ENCODE peak calls at places on chromosomes 7 and 10, in six cellular contexts. M is tibial nerve, S is left lung, H is heart right ventricle, Y is body of pancreas, N is H9. T is an unnamed sample. For H3K9me3, the result is how much of the 10 kb centered on the place peaks cover.

GRCh38 chr10:84344560-84344959 is 16.2 kb downstream of the CCSER2 start:
- DNase-seq in S (no peak), Y (no peak), H (no peak), M (no peak), N (no peak), T (no peak)

GRCh38 chr10:104041891-104042535 is 43.7 kb downstream of the COL17A1 start:
- DNase-seq in H (no peak), S (no peak), N (peak), M (no peak), Y (no peak), T (no peak)

GRCh38 chr7:42197391-42197790 is 39.6 kb downstream of the GLI3 start:
- DNase-seq in M (no peak), S (no peak), Y (no peak), N (no peak), H (no peak), T (no peak)

GRCh38 chr10:132959296-132959961 is 17.1 kb upstream of the CFAP46 start:
- DNase-seq in H (no peak), S (peak), Y (no peak), N (peak), M (no peak), T (no peak)

GRCh38 chr10:14146005-14146404 is 184.7 kb downstream of the FRMD4A start:
- DNase-seq in Y (no peak), H (no peak), N (no peak), S (no peak), M (no peak), T (no peak)

GRCh38 chr7:114979388-114979787 is 57.5 kb downstream of the MDFIC start:
- DNase-seq in N (no peak), Y (peak), S (peak), M (no peak), H (peak), T (no peak)

GRCh38 chr7:14606101-14606500 is 296.4 kb downstream of the DGKB start:
- DNase-seq in H (no peak), S (no peak), Y (no peak), M (no peak), N (no peak), T (no peak)

GRCh38 chr10:16232441-16232840 is 204.4 kb upstream of the PTER start:
- DNase-seq in N (no peak), M (no peak), S (no peak), H (no peak), Y (no peak), T (no peak)

GRCh38 chr7:16644987-16645592 is 464 bp downstream of the ANKMY2 start:
- DNase-seq in N (no peak), M (peak), H (peak), S (peak), Y (peak), T (peak)

GRCh38 chr10:50332108-50332846 is 81.0 kb upstream of the ASAH2 start:
- DNase-seq in H (no peak), S (no peak), Y (no peak), N (no peak), M (no peak), T (no peak)

GRCh38 chr7:134783294-134784069 is 4.0 kb downstream of the CALD1 start:
- DNase-seq in M (no peak), H (no peak), N (no peak), S (no peak), Y (no peak), T (no peak)

GRCh38 chr10:49749144-49749543 is 13.0 kb downstream of the OGDHL start:
- DNase-seq in N (no peak), M (no peak), H (no peak), S (no peak), Y (no peak), T (no peak)

GRCh38 chr7:99499356-99499712 is 747 bp downstream of the ZNF394 start:
- DNase-seq in M (no peak), N (no peak), S (no peak), H (no peak), Y (no peak), T (no peak)

GRCh38 chr7:43481905-43482678 is 100.8 kb upstream of the STK17A start:
- DNase-seq in N (no peak), Y (no peak), S (no peak), M (no peak), H (no peak), T (no peak)

GRCh38 chr7:131424219-131424822 is 96.6 kb downstream of the MKLN1 start:
- DNase-seq in H (no peak), S (no peak), Y (no peak), N (no peak), M (no peak), T (no peak)

GRCh38 chr7:139660317-139661042 is 117.3 kb downstream of the HIPK2 start:
- DNase-seq in N (no peak), S (no peak), H (no peak), M (no peak), Y (peak), T (no peak)

GRCh38 chr7:115976651-115977050 is 53.9 kb downstream of the TFEC start:
- DNase-seq in N (no peak), Y (no peak), M (no peak), H (no peak), S (no peak), T (no peak)

GRCh38 chr10:117740088-117740487 is 197.5 kb downstream of the EMX2 start:
- DNase-seq in Y (no peak), M (no peak), S (no peak), N (no peak), H (no peak), T (no peak)

GRCh38 chr7:43791-44540 is 148.4 kb upstream of the FAM20C start:
- DNase-seq in M (no peak), H (no peak), Y (no peak), N (no peak), S (no peak), T (peak)

GRCh38 chr7:158276414-158277218 is 311.0 kb downstream of the PTPRN2 start:
- DNase-seq in M (no peak), Y (no peak), N (peak), H (no peak), S (peak), T (peak)

GRCh38 chr10:1292611-1293021 is 236.4 kb downstream of the WDR37 start:
- DNase-seq in S (no peak), Y (no peak), H (no peak), M (no peak), N (no peak), T (no peak)

GRCh38 chr7:135270577-135271254 is 37.1 kb downstream of the STRA8 start:
- DNase-seq in N (peak), Y (no peak), S (no peak), H (no peak), M (no peak), T (no peak)

GRCh38 chr7:27641576-27642230 is 21.0 kb downstream of the HIBADH start:
- DNase-seq in N (no peak), M (no peak), Y (no peak), S (no peak), H (no peak), T (no peak)

GRCh38 chr10:69839696-69840345 is 38.1 kb downstream of the COL13A1 start:
- DNase-seq in N (no peak), S (no peak), Y (peak), M (no peak), H (no peak), T (no peak)

GRCh38 chr7:43076189-43076605 is 36.2 kb upstream of the HECW1 start:
- DNase-seq in M (no peak), Y (no peak), H (no peak), N (peak), S (no peak), T (no peak)

GRCh38 chr10:23192741-23193434 is 776 bp downstream of the PTF1A start:
- DNase-seq in N (peak), Y (peak), H (no peak), S (no peak), M (no peak), T (no peak)

DNA sequence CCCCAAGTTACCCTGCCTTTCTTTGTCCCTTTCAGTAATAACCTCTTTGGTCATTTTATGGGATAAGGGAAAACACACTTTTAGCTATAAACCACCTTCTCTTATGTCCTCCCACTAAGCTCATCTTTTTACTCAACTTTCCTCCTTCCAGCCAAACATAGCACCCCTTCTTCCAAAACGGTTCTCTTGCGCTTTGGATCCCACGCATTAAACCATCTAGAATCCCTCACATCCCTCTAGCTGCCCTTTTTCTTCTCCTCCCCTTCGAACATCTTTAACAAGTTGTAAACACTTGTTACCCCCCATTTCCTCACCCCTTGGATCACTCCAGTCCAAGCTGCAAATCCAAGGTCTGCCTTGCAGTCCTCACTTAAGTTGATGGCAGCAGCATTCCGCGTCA is 13.4 kb downstream of the WAPL start:
- DNase-seq in H (no peak), Y (no peak), S (no peak), N (no peak), M (no peak), T (no peak)
- H3K27ac ChIP-seq in H (no peak), Y (peak), S (no peak), N (no peak), M (no peak), T (no peak)

DNA sequence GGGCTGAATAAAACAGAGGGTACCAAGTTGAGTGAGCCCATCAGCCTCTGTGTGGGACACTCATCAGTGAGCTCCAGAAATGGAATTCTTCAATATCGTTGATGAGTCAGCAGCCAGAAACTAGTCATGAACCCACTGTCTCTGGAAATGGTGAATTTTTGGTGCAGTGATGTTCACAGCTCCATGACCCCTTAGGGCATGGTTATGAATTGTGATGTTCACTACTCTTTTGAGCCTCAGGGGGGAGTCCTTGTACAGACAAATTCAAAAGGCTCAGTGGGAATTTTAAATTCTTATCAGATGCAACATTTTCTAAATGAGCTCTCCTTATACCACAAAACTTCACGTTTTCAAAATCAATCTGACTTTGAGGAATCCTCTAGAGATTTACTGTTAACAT is 335.7 kb downstream of the PHTF2 start:
- DNase-seq in N (no peak), M (no peak), H (no peak), S (no peak), Y (peak), T (no peak)
- TF ChIP-seq CTCF in N (peak), M (peak), H (no peak), S (peak), Y (peak), T (peak)

GRCh38 chr7:151925446-151926335 is 30.6 kb upstream of the GALNTL5 start:
- DNase-seq in N (no peak), S (peak), Y (peak), H (peak), M (no peak), T (no peak)
- H3K9me3 ChIP-seq in N (under half), S (under half), Y (under half), H (under half), M (under half), T (under half)

GRCh38 chr10:71770255-71770654 is 3.1 kb downstream of the VSIR start:
- DNase-seq in N (no peak), S (no peak), M (no peak), Y (no peak), H (no peak), T (no peak)
- H3K27ac ChIP-seq in N (no peak), S (peak), M (peak), Y (peak), H (peak), T (peak)

DNA sequence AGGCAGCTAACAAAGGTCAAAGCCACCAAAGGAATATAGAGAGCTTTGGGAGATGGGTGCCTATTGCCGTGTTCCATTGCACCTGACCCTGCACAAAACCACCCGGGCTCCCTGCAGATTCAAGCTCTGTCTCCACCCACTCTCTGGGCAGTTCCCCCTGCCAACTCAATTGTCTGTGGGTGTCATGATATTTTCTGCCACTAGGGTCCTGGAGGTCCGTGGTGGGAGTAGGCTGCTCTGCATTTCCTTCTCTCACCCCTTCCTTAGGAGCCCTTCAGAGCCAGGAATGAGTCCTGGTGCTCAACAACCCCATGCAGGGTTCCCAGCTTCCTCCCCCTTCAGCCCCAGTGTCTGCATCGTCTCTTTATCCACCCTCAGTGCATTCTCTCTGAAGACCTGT is 34.1 kb downstream of the PNLIPRP2 start:
- DNase-seq in H (no peak), M (no peak), N (peak), Y (peak), S (no peak), T (no peak)
- TF ChIP-seq CTCF in H (no peak), M (no peak), N (peak), Y (peak), S (no peak), T (no peak)